ENCODE peak calls at places on chromosomes 12 and 14, in seven cellular contexts. L is lower leg skin, Q is lower lobe of right lung, I is GM23338, V is testis, C is left lung, T is fibroblast of mammary gland. D is an unnamed sample.

GRCh38 chr12:99146730-99147129 is 500.8 kb upstream of the GARIN6 start:
- DNase-seq in L (no peak), Q (no peak), I (no peak), V (no peak), C (no peak), T (no peak), D (no peak)

GRCh38 chr12:85280984-85281946 is 1.2 kb downstream of the ALX1 start:
- DNase-seq in L (no peak), Q (no peak), I (peak), V (no peak), C (no peak), T (no peak), D (no peak)

GRCh38 chr14:34684578-34684977 is 29.8 kb downstream of the CFL2 start:
- DNase-seq in L (no peak), Q (no peak), I (no peak), V (no peak), C (no peak), T (peak), D (no peak)

GRCh38 chr12:31594681-31595080 is 3.7 kb upstream of the DENND5B start:
- DNase-seq in L (no peak), Q (no peak), I (no peak), V (no peak), C (no peak), T (no peak), D (no peak)

GRCh38 chr14:70188608-70189540 is at the start of gene SLC8A3:
- DNase-seq in L (no peak), Q (no peak), I (peak), V (peak), C (no peak), T (peak), D (peak)

GRCh38 chr14:99159341-99160340 is 112.4 kb downstream of the BCL11B start:
- DNase-seq in L (no peak), Q (no peak), I (no peak), V (no peak), C (no peak), T (no peak), D (no peak)

GRCh38 chr14:66965831-66966230 is 223.4 kb upstream of the GARIN2 start:
- DNase-seq in L (no peak), Q (no peak), I (no peak), V (no peak), C (no peak), T (peak), D (no peak)

GRCh38 chr12:132153501-132154340 is 9.5 kb downstream of the NOC4L start:
- DNase-seq in L (no peak), Q (peak), I (peak), V (peak), C (no peak), T (peak), D (peak)

GRCh38 chr14:102320033-102320660 is 601 bp downstream of the ZNF839 start:
- DNase-seq in L (no peak), Q (peak), I (peak), V (peak), C (no peak), T (peak), D (peak)

GRCh38 chr14:24139272-24139934 is 2.0 kb downstream of the EMC9 start:
- DNase-seq in L (no peak), Q (no peak), I (peak), V (no peak), C (no peak), T (no peak), D (no peak)

GRCh38 chr12:54082402-54082892 is 28.8 kb downstream of the HOXC4 start:
- DNase-seq in L (no peak), Q (no peak), I (peak), V (peak), C (no peak), T (peak), D (peak)

GRCh38 chr14:61126083-61126962 is 145.3 kb downstream of the SLC38A6 start:
- DNase-seq in L (no peak), Q (no peak), I (no peak), V (no peak), C (no peak), T (no peak), D (no peak)

GRCh38 chr12:111766608-111767361 is at the start of gene ALDH2:
- DNase-seq in L (no peak), Q (peak), I (peak), V (peak), C (peak), T (no peak), D (peak)

GRCh38 chr14:29536886-29537511 is 390.6 kb downstream of the PRKD1 start:
- DNase-seq in L (no peak), Q (no peak), I (no peak), V (no peak), C (no peak), T (peak), D (no peak)

GRCh38 chr12:108302471-108303311 is 36.4 kb downstream of the CMKLR1 start:
- DNase-seq in L (peak), Q (peak), I (peak), V (peak), C (peak), T (peak), D (no peak)

GRCh38 chr12:76037130-76038105 is 5.8 kb upstream of the PHLDA1 start:
- DNase-seq in L (no peak), Q (no peak), I (peak), V (peak), C (no peak), T (peak), D (no peak)

GRCh38 chr14:101187816-101188570 is 284.5 kb upstream of the RTL1 start:
- DNase-seq in L (no peak), Q (no peak), I (peak), V (no peak), C (peak), T (no peak), D (no peak)

GRCh38 chr12:130874696-130875095 is 2.8 kb downstream of the RAN start:
- DNase-seq in L (no peak), Q (no peak), I (no peak), V (no peak), C (no peak), T (no peak), D (no peak)

GRCh38 chr12:52360663-52361271 is 6.5 kb downstream of the KRT85 start:
- DNase-seq in L (no peak), Q (no peak), I (no peak), V (no peak), C (peak), T (no peak), D (no peak)

GRCh38 chr12:52360106-52360662 is 7.1 kb downstream of the KRT85 start:
- DNase-seq in L (no peak), Q (no peak), I (no peak), V (no peak), C (no peak), T (no peak), D (no peak)

GRCh38 chr12:52359511-52360103 is 7.7 kb downstream of the KRT85 start:
- DNase-seq in L (no peak), Q (no peak), I (no peak), V (no peak), C (no peak), T (peak), D (no peak)

GRCh38 chr12:52356762-52357580 is 10.3 kb downstream of the KRT85 start:
- DNase-seq in L (no peak), Q (no peak), I (no peak), V (no peak), C (no peak), T (no peak), D (no peak)

GRCh38 chr12:52358575-52359350 is 8.5 kb downstream of the KRT85 start:
- DNase-seq in L (no peak), Q (no peak), I (no peak), V (no peak), C (no peak), T (no peak), D (peak)
- TF ChIP-seq CTCF in L (no peak), Q (no peak), I (no peak), V (no peak), C (no peak), T (no peak), D (no peak)

DNA sequence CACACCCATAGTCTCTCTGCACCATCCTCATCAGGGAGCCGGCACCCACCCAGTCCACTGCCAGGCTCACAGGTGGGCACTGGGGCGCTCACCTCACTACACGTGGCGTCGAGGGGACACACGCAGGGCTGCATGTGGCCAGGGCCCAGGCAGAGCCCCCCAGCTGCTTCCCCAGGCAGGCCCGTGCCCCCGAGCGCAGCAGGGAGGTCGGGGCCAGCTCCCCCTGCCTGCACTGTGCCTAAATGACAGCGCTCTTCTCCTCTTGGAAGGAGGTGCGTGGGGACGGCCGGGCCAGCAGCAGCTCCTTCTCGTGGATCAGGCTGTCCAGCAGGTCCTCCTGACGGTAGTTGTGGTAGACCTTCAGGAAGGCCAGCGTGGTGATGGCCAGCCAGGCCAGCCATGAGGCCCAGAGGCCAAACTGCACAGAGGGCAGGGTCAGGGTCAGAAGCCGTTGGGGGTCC is 11.3 kb downstream of the TMEM179 start:
- DNase-seq in L (no peak), Q (peak), I (peak), V (no peak), C (no peak), T (no peak), D (no peak)
- TF ChIP-seq CTCF in L (no peak), Q (no peak), I (no peak), V (no peak), C (no peak), T (no peak), D (no peak)

GRCh38 chr14:94412671-94413638 is 24.6 kb upstream of the SERPINA1 start:
- DNase-seq in L (no peak), Q (no peak), I (peak), V (no peak), C (no peak), T (no peak), D (no peak)
- TF ChIP-seq CTCF in L (no peak), Q (peak), I (peak), V (no peak), C (peak), T (peak), D (no peak)

GRCh38 chr12:9751204-9752144 is 9.2 kb downstream of the CD69 start:
- DNase-seq in L (no peak), Q (no peak), I (peak), V (no peak), C (no peak), T (peak), D (no peak)
- TF ChIP-seq CTCF in L (no peak), Q (no peak), I (peak), V (peak), C (no peak), T (peak), D (no peak)

D was measured in mesothelial cell of epicardium.